ENCODE peak calls at places on chromosomes 5 and 9, in five cellular contexts. X is uterus, T is heart right ventricle, A is astrocyte, U is breast epithelium. Q is an unnamed sample.

GRCh38 chr9:91711755-91712591 is 238.1 kb downstream of the ROR2 start:
- DNase-seq in A (peak; percentile 74), U (no peak), X (no peak), T (no peak), Q (no peak)

GRCh38 chr5:120405291-120405864 is 58.7 kb upstream of the PRR16 start:
- DNase-seq in A (peak; percentile 83), U (no peak), T (no peak), X (no peak), Q (no peak)

GRCh38 chr5:40041452-40041851 is 616.7 kb upstream of the DAB2 start:
- DNase-seq in U (no peak), X (no peak), A (no peak), T (no peak), Q (no peak)

GRCh38 chr5:144196612-144197011 is 25.9 kb downstream of the KCTD16 start:
- DNase-seq in A (no peak), U (no peak), X (no peak), T (no peak), Q (no peak)

GRCh38 chr5:174462128-174462527 is 262.3 kb upstream of the MSX2 start:
- DNase-seq in T (no peak), X (no peak), A (no peak), U (no peak), Q (no peak)

GRCh38 chr5:91850031-91850430 is 466.9 kb upstream of the ARRDC3 start:
- DNase-seq in A (peak; percentile 47), X (no peak), T (no peak), U (no peak), Q (no peak)

GRCh38 chr9:114271556-114272510 is 51.1 kb upstream of the ORM1 start:
- DNase-seq in U (no peak), X (peak; percentile 63), A (peak; percentile 46), T (peak; percentile 41), Q (peak; percentile 57)

GRCh38 chr5:68187268-68188055 is 28.1 kb upstream of the PIK3R1 start:
- DNase-seq in X (peak; percentile 34), U (no peak), T (peak; percentile 31), A (peak; percentile 73), Q (peak; percentile 39)

GRCh38 chr5:85320495-85320894 is 935.8 kb upstream of the EDIL3 start:
- DNase-seq in X (no peak), A (no peak), T (no peak), U (no peak), Q (no peak)

GRCh38 chr5:172450861-172451695 is 3.2 kb downstream of the SH3PXD2B start:
- DNase-seq in A (no peak), T (no peak), X (peak; percentile 66), U (no peak), Q (no peak)

GRCh38 chr5:143399616-143400540 is 3.6 kb downstream of the NR3C1 start:
- DNase-seq in T (no peak), X (no peak), A (no peak), U (no peak), Q (no peak)

GRCh38 chr5:165119175-165119574 is 1613.8 kb downstream of the MAT2B start:
- DNase-seq in U (no peak), T (no peak), A (no peak), X (no peak), Q (no peak)

GRCh38 chr9:131609116-131609830 is 64.0 kb downstream of the PRRT1B start:
- DNase-seq in X (peak; percentile 66), U (peak; percentile 68), A (peak; percentile 78), T (no peak), Q (no peak)

GRCh38 chr5:158522001-158522400 is 577.7 kb downstream of the EBF1 start:
- DNase-seq in U (no peak), X (no peak), T (no peak), A (no peak), Q (no peak)

DNA sequence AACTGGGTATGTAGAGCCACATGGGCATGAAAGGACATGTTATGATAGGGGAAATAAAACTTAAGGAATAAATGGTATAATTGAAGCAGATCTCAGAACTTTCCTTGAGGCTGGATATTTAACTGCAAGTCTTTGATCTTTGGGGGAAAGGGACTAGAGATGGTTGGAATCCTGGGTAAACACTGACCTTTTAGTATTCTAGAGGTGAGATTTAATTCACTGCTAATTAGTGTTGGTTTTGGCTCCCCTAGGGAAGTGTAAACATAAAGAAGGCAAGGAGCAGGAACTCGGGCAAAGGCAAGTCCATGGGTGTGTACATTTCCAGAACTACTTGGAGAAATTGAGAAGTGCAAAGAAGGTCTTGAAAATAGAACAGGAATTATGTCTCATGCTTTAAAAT is 16.6 kb downstream of the NIM1K start:
- DNase-seq in U (no peak), A (no peak), T (no peak), X (no peak), Q (no peak)
- H3K4me1 ChIP-seq in U (no peaks in the 10 kb centered on the region), A (peaks cover 5% of the 10 kb centered on the region), T (no peaks in the 10 kb centered on the region), X (no peaks in the 10 kb centered on the region), Q (no peaks in the 10 kb centered on the region)

DNA sequence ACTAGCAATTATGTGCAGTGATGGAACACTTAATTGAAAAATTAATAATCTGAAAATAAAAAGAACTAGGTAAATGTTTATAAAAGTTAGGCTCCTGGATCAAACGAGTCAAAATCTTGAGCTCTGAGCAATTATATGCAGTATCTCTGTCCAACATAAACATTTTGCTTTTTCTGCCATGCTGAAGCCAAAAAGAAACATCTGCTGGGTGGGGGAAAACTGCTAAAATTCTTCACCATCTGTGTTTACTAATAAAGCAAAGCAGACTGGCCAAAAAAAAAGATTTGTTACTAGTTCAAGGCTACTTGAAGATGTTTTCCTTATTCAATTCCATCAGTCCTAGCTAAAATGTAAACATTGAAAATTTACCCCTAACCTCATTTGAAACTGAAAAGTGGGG is 29.7 kb downstream of the GTF3C4 start:
- DNase-seq in T (no peak), X (no peak), U (no peak), A (no peak), Q (no peak)
- H3K9me3 ChIP-seq in T (peaks cover 2% of the 10 kb centered on the region), X (no peaks in the 10 kb centered on the region), U (no peaks in the 10 kb centered on the region), A (no peaks in the 10 kb centered on the region), Q (no peaks in the 10 kb centered on the region)

DNA sequence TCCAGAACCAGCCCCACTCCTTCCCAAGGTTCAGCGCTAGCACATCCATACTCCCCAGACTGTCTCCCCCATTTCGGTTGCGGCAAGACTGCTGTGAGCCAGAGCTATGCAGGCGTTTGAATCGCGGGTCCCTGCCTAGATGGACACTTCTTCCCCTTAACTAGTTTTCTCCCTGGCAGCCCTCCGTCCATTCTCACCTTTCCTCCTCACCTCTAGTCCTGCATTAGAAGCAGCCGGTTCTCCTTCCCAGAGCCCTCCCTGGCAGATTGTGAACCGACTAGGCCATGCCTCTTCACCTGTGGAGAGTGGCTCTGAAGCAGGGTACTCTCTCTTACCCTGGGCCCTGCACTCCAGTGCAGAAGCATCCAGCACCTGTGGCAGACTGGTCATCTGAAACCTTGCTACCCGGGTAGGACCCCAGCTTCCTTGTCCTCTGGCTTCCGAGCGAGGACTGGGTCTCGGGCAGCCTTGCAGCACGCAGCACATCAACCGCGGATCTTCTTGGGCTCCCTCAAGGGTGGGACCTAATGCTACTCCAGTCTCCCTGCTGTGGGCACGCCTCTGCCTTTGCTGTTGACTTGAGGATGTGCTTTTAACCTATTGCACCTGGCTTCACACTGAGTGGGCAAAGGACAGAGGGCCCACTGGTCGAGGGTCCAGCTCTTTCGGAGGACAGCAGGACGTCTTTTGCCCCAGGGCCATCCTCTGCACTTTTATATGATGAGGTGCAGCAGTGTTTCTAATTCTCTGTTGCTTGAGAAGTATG is 183.6 kb downstream of the AOPEP start:
- DNase-seq in U (no peak), X (no peak), T (no peak), A (no peak), Q (no peak)
- H3K4me1 ChIP-seq in U (no peaks in the 10 kb centered on the region), X (peaks cover 12% of the 10 kb centered on the region), T (no peaks in the 10 kb centered on the region), A (peaks cover 42% of the 10 kb centered on the region), Q (peaks cover 37% of the 10 kb centered on the region)

GRCh38 chr9:5790923-5791322 is 42.0 kb downstream of the ERMP1 start:
- DNase-seq in X (no peak), U (no peak), T (no peak), A (no peak), Q (no peak)
- H3K9me3 ChIP-seq in X (no peaks in the 10 kb centered on the region), U (no peaks in the 10 kb centered on the region), T (no peaks in the 10 kb centered on the region), A (no peaks in the 10 kb centered on the region), Q (no peaks in the 10 kb centered on the region)

GRCh38 chr5:119358901-119359603 is 3.2 kb downstream of the TNFAIP8 start:
- DNase-seq in X (no peak), T (no peak), A (no peak), U (no peak), Q (no peak)
- H3K4me1 ChIP-seq in X (peaks cover 9% of the 10 kb centered on the region), T (no peaks in the 10 kb centered on the region), A (peaks cover 25% of the 10 kb centered on the region), U (no peaks in the 10 kb centered on the region), Q (no peaks in the 10 kb centered on the region)

DNA sequence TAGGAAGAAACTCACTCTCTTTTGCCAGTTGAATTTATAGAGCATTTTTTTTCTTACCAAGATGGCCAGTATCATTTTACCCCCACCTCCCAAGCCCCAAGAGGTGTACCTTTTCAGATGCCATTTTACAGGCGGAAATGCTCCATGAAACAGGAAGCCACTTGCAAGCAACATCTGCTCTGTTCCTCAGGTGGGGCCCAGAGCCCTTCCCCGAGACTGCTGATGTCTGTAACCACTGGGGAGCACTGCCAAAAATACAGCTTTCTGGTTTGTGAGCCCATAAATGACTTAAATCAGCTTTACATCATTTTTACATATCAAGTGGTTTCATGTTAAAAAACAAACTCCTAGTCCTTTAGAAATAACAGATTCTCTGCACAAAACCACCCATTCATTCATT is 42.9 kb upstream of the GARNL3 start:
- DNase-seq in X (no peak), T (no peak), U (no peak), A (no peak), Q (no peak)
- H3K9me3 ChIP-seq in X (no peaks in the 10 kb centered on the region), T (no peaks in the 10 kb centered on the region), U (no peaks in the 10 kb centered on the region), A (no peaks in the 10 kb centered on the region), Q (no peaks in the 10 kb centered on the region)

GRCh38 chr9:77844415-77844814 is 187.2 kb downstream of the GNAQ start:
- DNase-seq in T (no peak), A (no peak), U (no peak), X (no peak), Q (no peak)

GRCh38 chr9:77848897-77849296 is 182.7 kb downstream of the GNAQ start:
- DNase-seq in T (peak; percentile 23), U (peak; percentile 85), A (peak; percentile 91), X (peak; percentile 74), Q (peak; percentile 79)

GRCh38 chr9:77846957-77847574 is 184.5 kb downstream of the GNAQ start:
- DNase-seq in U (no peak), X (no peak), A (peak; percentile 54), T (no peak), Q (no peak)

GRCh38 chr9:77848428-77848827 is 183.2 kb downstream of the GNAQ start:
- DNase-seq in A (peak; percentile 57), X (no peak), T (no peak), U (peak; percentile 68), Q (no peak)

GRCh38 chr9:77847626-77848025 is 184.0 kb downstream of the GNAQ start:
- DNase-seq in A (no peak), T (no peak), X (no peak), U (no peak), Q (no peak)
- H3K4me1 ChIP-seq in A (peaks cover 42% of the 10 kb centered on the region), T (peaks cover 5% of the 10 kb centered on the region), X (no peaks in the 10 kb centered on the region), U (peaks cover 6% of the 10 kb centered on the region), Q (peaks cover 15% of the 10 kb centered on the region)

GRCh38 chr5:2891781-2892180 is 140.3 kb upstream of the IRX2 start:
- DNase-seq in A (no peak), U (no peak), T (no peak), X (no peak), Q (no peak)
- H3K9me3 ChIP-seq in A (peaks cover 26% of the 10 kb centered on the region), U (no peaks in the 10 kb centered on the region), T (no peaks in the 10 kb centered on the region), X (no peaks in the 10 kb centered on the region), Q (no peaks in the 10 kb centered on the region)

GRCh38 chr5:137565450-137565849 is 66.3 kb upstream of the SPOCK1 start:
- DNase-seq in T (no peak), U (no peak), A (peak; percentile 76), X (no peak), Q (no peak)
- H3K4me1 ChIP-seq in T (peaks cover 17% of the 10 kb centered on the region), U (peaks cover 5% of the 10 kb centered on the region), A (peaks cover 47% of the 10 kb centered on the region), X (peaks cover 6% of the 10 kb centered on the region), Q (no peaks in the 10 kb centered on the region)

GRCh38 chr9:5639816-5640215 is 10.9 kb downstream of the RIC1 start:
- DNase-seq in T (no peak), X (no peak), A (no peak), U (no peak), Q (no peak)
- H3K9me3 ChIP-seq in T (no peaks in the 10 kb centered on the region), X (peaks cover 2% of the 10 kb centered on the region), A (no peaks in the 10 kb centered on the region), U (peaks cover 14% of the 10 kb centered on the region), Q (no peaks in the 10 kb centered on the region)

Q was measured in gastrocnemius medialis.